ENCODE peak calls at places on chromosomes 13 and 19, in ten cellular contexts. One of them, this sample, is unnamed.

GRCh38 chr13:98214707-98215106 is 37.6 kb upstream of the RNF113B start:
- DNase-seq in fibroblast of mammary gland: no peak
- DNase-seq in GM23338: no peak
- DNase-seq in uterus: no peak
- DNase-seq in tibial artery: no peak
- DNase-seq in left ventricle myocardium inferior: no peak
- DNase-seq in Peyer's patch: no peak
- DNase-seq in Panc1: no peak
- DNase-seq in thoracic aorta: no peak
- DNase-seq in fibroblast of the aortic adventitia: no peak
- DNase-seq in this sample: peak

GRCh38 chr13:23608704-23609413 is 38.6 kb downstream of the TNFRSF19 start:
- DNase-seq in Panc1: no peak
- DNase-seq in fibroblast of the aortic adventitia: no peak
- DNase-seq in left ventricle myocardium inferior: peak
- DNase-seq in tibial artery: no peak
- DNase-seq in Peyer's patch: no peak
- DNase-seq in GM23338: no peak
- DNase-seq in uterus: peak
- DNase-seq in thoracic aorta: no peak
- DNase-seq in fibroblast of mammary gland: peak
- DNase-seq in this sample: no peak

GRCh38 chr19:3455960-3456601 is 24.2 kb downstream of the SMIM24 start:
- DNase-seq in tibial artery: no peak
- DNase-seq in uterus: no peak
- DNase-seq in left ventricle myocardium inferior: no peak
- DNase-seq in GM23338: no peak
- DNase-seq in fibroblast of mammary gland: no peak
- DNase-seq in Panc1: no peak
- DNase-seq in thoracic aorta: no peak
- DNase-seq in Peyer's patch: no peak
- DNase-seq in fibroblast of the aortic adventitia: no peak
- DNase-seq in this sample: no peak

GRCh38 chr13:27138457-27139093 is 33.0 kb downstream of the USP12 start:
- DNase-seq in GM23338: no peak
- DNase-seq in fibroblast of the aortic adventitia: no peak
- DNase-seq in left ventricle myocardium inferior: no peak
- DNase-seq in Peyer's patch: no peak
- DNase-seq in Panc1: no peak
- DNase-seq in thoracic aorta: no peak
- DNase-seq in tibial artery: no peak
- DNase-seq in fibroblast of mammary gland: no peak
- DNase-seq in uterus: no peak
- DNase-seq in this sample: no peak

GRCh38 chr13:25203256-25203794 is 31.2 kb upstream of the AMER2 start:
- DNase-seq in left ventricle myocardium inferior: no peak
- DNase-seq in fibroblast of mammary gland: no peak
- DNase-seq in tibial artery: no peak
- DNase-seq in uterus: no peak
- DNase-seq in Peyer's patch: no peak
- DNase-seq in thoracic aorta: no peak
- DNase-seq in Panc1: no peak
- DNase-seq in GM23338: peak
- DNase-seq in fibroblast of the aortic adventitia: no peak
- DNase-seq in this sample: no peak

GRCh38 chr19:58380037-58380735 is 644 bp downstream of the ZNF837 start:
- DNase-seq in GM23338: no peak
- DNase-seq in tibial artery: no peak
- DNase-seq in Panc1: no peak
- DNase-seq in Peyer's patch: no peak
- DNase-seq in thoracic aorta: no peak
- DNase-seq in left ventricle myocardium inferior: no peak
- DNase-seq in fibroblast of the aortic adventitia: no peak
- DNase-seq in fibroblast of mammary gland: peak
- DNase-seq in uterus: no peak
- DNase-seq in this sample: peak

GRCh38 chr13:50685491-50685890 is 158.0 kb downstream of the DLEU7 start:
- DNase-seq in tibial artery: peak
- DNase-seq in GM23338: peak
- DNase-seq in left ventricle myocardium inferior: peak
- DNase-seq in fibroblast of mammary gland: peak
- DNase-seq in Panc1: no peak
- DNase-seq in uterus: peak
- DNase-seq in thoracic aorta: no peak
- DNase-seq in fibroblast of the aortic adventitia: peak
- DNase-seq in Peyer's patch: no peak
- DNase-seq in this sample: peak

GRCh38 chr19:10111405-10111811 is at the start of gene P2RY11:
- DNase-seq in GM23338: no peak
- DNase-seq in Peyer's patch: peak
- DNase-seq in fibroblast of mammary gland: no peak
- DNase-seq in Panc1: no peak
- DNase-seq in thoracic aorta: no peak
- DNase-seq in left ventricle myocardium inferior: no peak
- DNase-seq in uterus: no peak
- DNase-seq in tibial artery: no peak
- DNase-seq in fibroblast of the aortic adventitia: no peak
- DNase-seq in this sample: no peak

GRCh38 chr13:60143775-60144174 is 20.0 kb downstream of the DIAPH3 start:
- DNase-seq in uterus: no peak
- DNase-seq in thoracic aorta: no peak
- DNase-seq in fibroblast of the aortic adventitia: no peak
- DNase-seq in GM23338: peak
- DNase-seq in Panc1: no peak
- DNase-seq in left ventricle myocardium inferior: no peak
- DNase-seq in tibial artery: no peak
- DNase-seq in fibroblast of mammary gland: peak
- DNase-seq in Peyer's patch: no peak
- DNase-seq in this sample: peak

GRCh38 chr13:31172535-31172934 is 10.8 kb upstream of the HSPH1 start:
- DNase-seq in left ventricle myocardium inferior: no peak
- DNase-seq in fibroblast of mammary gland: peak
- DNase-seq in uterus: no peak
- DNase-seq in thoracic aorta: no peak
- DNase-seq in Panc1: peak
- DNase-seq in Peyer's patch: no peak
- DNase-seq in fibroblast of the aortic adventitia: peak
- DNase-seq in tibial artery: no peak
- DNase-seq in GM23338: no peak
- DNase-seq in this sample: peak

GRCh38 chr19:29623726-29624488 is 17.8 kb downstream of the POP4 start:
- DNase-seq in Panc1: no peak
- DNase-seq in uterus: no peak
- DNase-seq in tibial artery: no peak
- DNase-seq in GM23338: no peak
- DNase-seq in fibroblast of the aortic adventitia: no peak
- DNase-seq in fibroblast of mammary gland: no peak
- DNase-seq in left ventricle myocardium inferior: no peak
- DNase-seq in thoracic aorta: no peak
- DNase-seq in Peyer's patch: no peak
- DNase-seq in this sample: no peak

GRCh38 chr19:47020992-47021496 is 1.4 kb downstream of the NPAS1 start:
- DNase-seq in tibial artery: no peak
- DNase-seq in left ventricle myocardium inferior: no peak
- DNase-seq in fibroblast of mammary gland: no peak
- DNase-seq in GM23338: peak
- DNase-seq in fibroblast of the aortic adventitia: no peak
- DNase-seq in Panc1: no peak
- DNase-seq in uterus: no peak
- DNase-seq in thoracic aorta: no peak
- DNase-seq in Peyer's patch: no peak
- DNase-seq in this sample: no peak

GRCh38 chr13:59086147-59086546 is 1077.6 kb downstream of the DIAPH3 start:
- DNase-seq in fibroblast of the aortic adventitia: peak
- DNase-seq in Peyer's patch: no peak
- DNase-seq in uterus: no peak
- DNase-seq in fibroblast of mammary gland: peak
- DNase-seq in Panc1: no peak
- DNase-seq in left ventricle myocardium inferior: no peak
- DNase-seq in thoracic aorta: no peak
- DNase-seq in GM23338: no peak
- DNase-seq in tibial artery: no peak
- DNase-seq in this sample: peak

DNA sequence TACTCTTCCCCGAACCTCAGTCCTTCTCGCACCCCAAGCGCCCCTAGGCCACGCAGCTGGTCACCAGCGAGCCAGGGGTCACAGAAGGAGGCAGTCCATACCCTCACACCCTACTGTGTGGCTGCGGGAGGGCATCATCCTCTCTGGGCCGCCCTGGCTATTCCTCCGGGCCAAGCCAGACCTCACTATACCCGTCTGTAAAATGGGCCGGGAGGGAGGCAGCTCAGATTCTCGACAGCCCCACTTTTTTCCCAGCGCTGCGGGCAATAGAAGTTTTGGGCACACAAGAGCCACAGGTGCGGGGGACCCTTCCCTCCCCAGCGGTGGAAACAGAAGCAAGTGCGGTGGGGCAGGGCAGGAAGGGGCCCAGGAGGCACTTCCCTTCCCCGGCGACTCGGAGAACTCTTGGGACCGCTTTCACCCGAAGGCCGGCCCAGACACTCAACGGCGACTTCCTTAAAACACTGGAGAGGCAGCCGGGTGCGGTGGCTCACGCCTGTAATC is 5.6 kb upstream of the ARRDC2 start:
- DNase-seq in fibroblast of mammary gland: no peak
- DNase-seq in fibroblast of the aortic adventitia: no peak
- DNase-seq in Panc1: no peak
- DNase-seq in thoracic aorta: no peak
- DNase-seq in GM23338: no peak
- DNase-seq in tibial artery: peak
- DNase-seq in uterus: no peak
- DNase-seq in Peyer's patch: peak
- DNase-seq in left ventricle myocardium inferior: peak
- DNase-seq in this sample: no peak
- H3K4me3 ChIP-seq in fibroblast of mammary gland: peak
- H3K4me3 ChIP-seq in fibroblast of the aortic adventitia: peak
- H3K4me3 ChIP-seq in Panc1: peak
- H3K4me3 ChIP-seq in thoracic aorta: peak
- H3K4me3 ChIP-seq in GM23338: no peak
- H3K4me3 ChIP-seq in tibial artery: peak
- H3K4me3 ChIP-seq in uterus: peak
- H3K4me3 ChIP-seq in Peyer's patch: peak
- H3K4me3 ChIP-seq in left ventricle myocardium inferior: peak
- H3K4me3 ChIP-seq in this sample: no peak

GRCh38 chr13:68234278-68234677 is 1004.1 kb upstream of the PCDH9 start:
- DNase-seq in fibroblast of mammary gland: peak
- DNase-seq in tibial artery: no peak
- DNase-seq in fibroblast of the aortic adventitia: no peak
- DNase-seq in Panc1: no peak
- DNase-seq in left ventricle myocardium inferior: no peak
- DNase-seq in thoracic aorta: no peak
- DNase-seq in uterus: no peak
- DNase-seq in GM23338: peak
- DNase-seq in Peyer's patch: no peak
- DNase-seq in this sample: peak
- TF ChIP-seq CTCF in fibroblast of mammary gland: no peak
- TF ChIP-seq CTCF in tibial artery: no peak
- TF ChIP-seq CTCF in fibroblast of the aortic adventitia: no peak
- TF ChIP-seq CTCF in Panc1: peak
- TF ChIP-seq CTCF in left ventricle myocardium inferior: no peak
- TF ChIP-seq CTCF in thoracic aorta: no peak
- TF ChIP-seq CTCF in uterus: no peak
- TF ChIP-seq CTCF in GM23338: no peak
- TF ChIP-seq CTCF in Peyer's patch: no peak
- TF ChIP-seq CTCF in this sample: peak

GRCh38 chr19:55283548-55284393 is at the start of gene BRSK1:
- DNase-seq in uterus: peak
- DNase-seq in thoracic aorta: no peak
- DNase-seq in fibroblast of mammary gland: peak
- DNase-seq in fibroblast of the aortic adventitia: peak
- DNase-seq in GM23338: peak
- DNase-seq in Peyer's patch: no peak
- DNase-seq in left ventricle myocardium inferior: peak
- DNase-seq in Panc1: no peak
- DNase-seq in tibial artery: no peak
- DNase-seq in this sample: no peak
- H3K4me3 ChIP-seq in uterus: peak
- H3K4me3 ChIP-seq in thoracic aorta: peak
- H3K4me3 ChIP-seq in fibroblast of mammary gland: peak
- H3K4me3 ChIP-seq in fibroblast of the aortic adventitia: peak
- H3K4me3 ChIP-seq in GM23338: peak
- H3K4me3 ChIP-seq in Peyer's patch: peak
- H3K4me3 ChIP-seq in left ventricle myocardium inferior: peak
- H3K4me3 ChIP-seq in Panc1: peak
- H3K4me3 ChIP-seq in tibial artery: peak
- H3K4me3 ChIP-seq in this sample: peak

DNA sequence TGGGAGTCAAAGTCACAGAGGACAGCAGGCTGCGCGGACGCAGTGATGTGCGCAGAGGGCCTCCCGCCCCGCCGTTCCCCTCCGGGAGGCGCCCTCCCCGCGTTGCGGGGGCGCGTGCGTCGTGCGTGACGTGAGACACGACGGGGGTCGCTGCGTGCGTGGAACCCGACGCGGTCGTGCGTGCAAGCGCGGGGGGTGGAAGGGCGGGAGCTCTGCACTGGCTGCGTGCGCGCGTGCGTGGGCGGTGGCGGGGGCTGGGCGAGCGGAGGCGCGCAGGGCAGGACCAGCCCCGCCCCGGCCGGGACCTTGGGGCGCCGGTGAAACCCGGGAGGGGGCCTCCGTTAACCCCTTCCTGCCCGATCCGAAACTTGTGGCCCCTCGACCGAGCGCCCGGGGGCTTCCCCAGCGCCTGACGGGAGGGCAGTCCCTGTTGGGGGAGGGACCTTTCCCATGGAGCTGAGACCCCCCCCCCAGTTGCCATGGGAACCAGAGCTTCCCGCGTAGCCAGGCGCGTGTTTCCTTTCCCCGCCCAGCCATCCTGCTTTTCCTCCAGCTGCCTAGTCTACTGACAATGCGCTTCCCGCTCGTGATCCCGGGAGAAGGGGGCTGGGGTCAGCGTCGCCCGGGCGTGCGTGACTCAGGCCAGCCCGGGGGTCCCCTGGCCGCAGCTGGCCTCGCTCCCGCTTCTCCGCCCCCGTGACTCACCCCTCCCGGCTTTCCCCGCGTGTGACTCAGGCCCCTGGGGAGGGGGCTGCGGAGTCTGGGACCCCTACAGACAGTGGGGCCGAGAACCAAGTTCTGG is 7.3 kb upstream of the HOOK2 start:
- DNase-seq in Panc1: no peak
- DNase-seq in fibroblast of the aortic adventitia: peak
- DNase-seq in fibroblast of mammary gland: peak
- DNase-seq in thoracic aorta: no peak
- DNase-seq in Peyer's patch: peak
- DNase-seq in GM23338: peak
- DNase-seq in left ventricle myocardium inferior: peak
- DNase-seq in tibial artery: peak
- DNase-seq in uterus: peak
- DNase-seq in this sample: peak
- TF ChIP-seq CTCF in Panc1: no peak
- TF ChIP-seq CTCF in fibroblast of the aortic adventitia: no peak
- TF ChIP-seq CTCF in fibroblast of mammary gland: no peak
- TF ChIP-seq CTCF in thoracic aorta: peak
- TF ChIP-seq CTCF in Peyer's patch: peak
- TF ChIP-seq CTCF in GM23338: no peak
- TF ChIP-seq CTCF in left ventricle myocardium inferior: no peak
- TF ChIP-seq CTCF in tibial artery: peak
- TF ChIP-seq CTCF in uterus: peak
- TF ChIP-seq CTCF in this sample: no peak

GRCh38 chr13:99857738-99858137 is 113.8 kb downstream of the ZIC5 start:
- DNase-seq in Peyer's patch: no peak
- DNase-seq in fibroblast of the aortic adventitia: no peak
- DNase-seq in left ventricle myocardium inferior: no peak
- DNase-seq in tibial artery: no peak
- DNase-seq in thoracic aorta: no peak
- DNase-seq in Panc1: no peak
- DNase-seq in GM23338: no peak
- DNase-seq in uterus: no peak
- DNase-seq in fibroblast of mammary gland: no peak
- DNase-seq in this sample: no peak
- H3K4me3 ChIP-seq in Peyer's patch: no peak
- H3K4me3 ChIP-seq in fibroblast of the aortic adventitia: no peak
- H3K4me3 ChIP-seq in left ventricle myocardium inferior: no peak
- H3K4me3 ChIP-seq in tibial artery: no peak
- H3K4me3 ChIP-seq in thoracic aorta: no peak
- H3K4me3 ChIP-seq in Panc1: no peak
- H3K4me3 ChIP-seq in GM23338: no peak
- H3K4me3 ChIP-seq in uterus: no peak
- H3K4me3 ChIP-seq in fibroblast of mammary gland: no peak
- H3K4me3 ChIP-seq in this sample: no peak